ENCODE peak calls at places on chromosomes 7 and 10, in six cellular contexts. L is left lung, Y is body of pancreas, O is GM10248, H is Calu3, T is Panc1. C is an unnamed sample.

GRCh38 chr10:130963786-130964522 is 347.6 kb downstream of the TCERG1L start:
- DNase-seq in L (no peak), Y (no peak), O (no peak), H (no peak), T (no peak), C (no peak)

GRCh38 chr7:74656421-74656910 is 1.1 kb upstream of the GTF2I start:
- DNase-seq in L (peak; percentile 73), Y (peak; percentile 70), O (no peak), H (peak; percentile 45), T (no peak), C (peak; percentile 40)

GRCh38 chr10:75475470-75476182 is 44.2 kb downstream of the LRMDA start:
- DNase-seq in L (no peak), Y (no peak), O (no peak), H (no peak), T (no peak), C (no peak)

GRCh38 chr7:128164061-128164954 is 76.8 kb upstream of the LEP start:
- DNase-seq in L (peak; percentile 63), Y (peak; percentile 17), O (no peak), H (peak; percentile 77), T (no peak), C (no peak)

GRCh38 chr7:155291045-155291530 is 6.6 kb upstream of the INSIG1 start:
- DNase-seq in L (peak; percentile 86), Y (peak; percentile 29), O (no peak), H (peak; percentile 77), T (no peak), C (no peak)

GRCh38 chr10:11636761-11637166 is 25.3 kb upstream of the USP6NL start:
- DNase-seq in L (no peak), Y (no peak), O (no peak), H (no peak), T (no peak), C (no peak)

GRCh38 chr7:94338921-94339371 is 55.7 kb upstream of the COL1A2 start:
- DNase-seq in L (no peak), Y (no peak), O (no peak), H (no peak), T (no peak), C (no peak)

GRCh38 chr7:119413314-119413805 is 859.6 kb upstream of the KCND2 start:
- DNase-seq in L (no peak), Y (no peak), O (no peak), H (no peak), T (no peak), C (no peak)

GRCh38 chr7:131329176-131329570 is 1.5 kb downstream of the MKLN1 start:
- DNase-seq in L (no peak), Y (peak; percentile 15), O (no peak), H (no peak), T (no peak), C (no peak)

GRCh38 chr10:78321500-78321899 is 287.8 kb downstream of the RPS24 start:
- DNase-seq in L (no peak), Y (no peak), O (no peak), H (no peak), T (no peak), C (no peak)

GRCh38 chr10:130357951-130358350 is 221.8 kb downstream of the GLRX3 start:
- DNase-seq in L (no peak), Y (no peak), O (no peak), H (no peak), T (no peak), C (no peak)

GRCh38 chr7:157446322-157446721 is 109.5 kb downstream of the DNAJB6 start:
- DNase-seq in L (no peak), Y (no peak), O (no peak), H (no peak), T (no peak), C (no peak)

GRCh38 chr7:24135003-24135817 is 148.8 kb upstream of the NPY start:
- DNase-seq in L (no peak), Y (no peak), O (peak; percentile 39), H (no peak), T (no peak), C (no peak)

GRCh38 chr7:155935726-155936125 is 123.5 kb upstream of the SHH start:
- DNase-seq in L (no peak), Y (no peak), O (no peak), H (no peak), T (no peak), C (no peak)

GRCh38 chr10:60976687-60977086 is 32.7 kb upstream of the RHOBTB1 start:
- DNase-seq in L (no peak), Y (no peak), O (no peak), H (no peak), T (no peak), C (no peak)

GRCh38 chr10:62467509-62467908 is 93.3 kb downstream of the ZNF365 start:
- DNase-seq in L (no peak), Y (no peak), O (no peak), H (no peak), T (no peak), C (no peak)

GRCh38 chr7:47326808-47327207 is 255.1 kb downstream of the TNS3 start:
- DNase-seq in L (no peak), Y (no peak), O (no peak), H (no peak), T (no peak), C (no peak)

GRCh38 chr7:152761116-152761748 is 1.7 kb downstream of the ACTR3B start:
- DNase-seq in L (no peak), Y (no peak), O (peak; percentile 22), H (no peak), T (no peak), C (peak; percentile 16)

GRCh38 chr7:73978681-73979563 is 49.1 kb upstream of the ELN start:
- DNase-seq in L (peak; percentile 69), Y (peak; percentile 91), O (peak; percentile 75), H (peak; percentile 83), T (peak; percentile 2), C (peak; percentile 26)

GRCh38 chr10:112585960-112586359 is 138.9 kb downstream of the VTI1A start:
- DNase-seq in L (no peak), Y (no peak), O (no peak), H (no peak), T (no peak), C (no peak)

GRCh38 chr10:11301571-11302111 is 284.0 kb downstream of the CELF2 start:
- DNase-seq in L (no peak), Y (no peak), O (no peak), H (no peak), T (no peak), C (no peak)

GRCh38 chr7:75971961-75972763 is 22.2 kb downstream of the TMEM120A start:
- DNase-seq in L (no peak), Y (no peak), O (no peak), H (no peak), T (no peak), C (no peak)

GRCh38 chr10:5888843-5889623 is 660 bp downstream of the ANKRD16 start:
- DNase-seq in L (peak; percentile 42), Y (peak; percentile 51), O (peak; percentile 57), H (peak; percentile 54), T (no peak), C (peak; percentile 70)
- TF ChIP-seq CTCF in L (no peak), Y (no peak), O (peak; percentile 31), H (no peak), T (no peak), C (no peak)

DNA sequence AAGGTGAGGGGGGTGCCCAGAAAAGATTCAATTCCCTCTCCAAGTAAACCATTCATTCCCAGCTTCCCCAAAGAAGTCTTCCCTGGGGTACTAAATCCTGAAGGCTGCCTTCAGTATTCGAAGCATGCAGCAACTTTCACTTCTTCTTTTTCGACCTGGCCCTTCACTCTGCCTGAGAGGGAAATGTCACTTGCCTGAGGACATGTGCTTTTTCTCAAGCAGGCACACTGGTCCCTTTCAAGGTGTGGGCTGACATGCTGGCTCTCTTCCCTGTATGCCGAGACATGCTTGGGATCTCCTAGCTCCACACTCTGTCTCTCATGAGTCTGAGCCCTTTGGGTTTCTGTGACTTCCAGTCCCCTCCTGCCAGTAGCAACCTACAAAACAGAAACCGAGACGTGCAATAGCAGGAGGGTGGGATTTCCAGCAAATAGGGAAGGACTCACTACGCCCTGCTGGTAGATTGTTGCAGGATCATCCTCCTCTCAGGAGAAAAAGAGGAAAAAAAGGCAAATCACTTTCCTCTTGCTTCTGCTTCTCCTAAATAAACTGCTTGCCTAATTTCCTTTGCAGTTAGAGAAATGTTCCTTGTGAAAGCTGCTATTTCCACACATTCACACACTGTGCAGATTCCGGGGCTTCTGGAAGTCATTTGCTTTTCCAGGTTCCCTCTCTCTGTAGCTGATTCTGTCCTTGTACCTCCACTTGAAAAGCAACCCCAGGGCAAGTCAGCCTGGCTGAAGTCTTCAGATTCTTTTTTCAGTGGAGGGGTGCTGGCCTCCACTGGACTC is 33.4 kb downstream of the FIGNL1 start:
- DNase-seq in L (no peak), Y (no peak), O (peak; percentile 66), H (no peak), T (no peak), C (peak; percentile 61)
- TF ChIP-seq CTCF in L (no peak), Y (no peak), O (no peak), H (no peak), T (no peak), C (no peak)

GRCh38 chr10:83915801-83916200 is 223.5 kb upstream of the GHITM start:
- DNase-seq in L (no peak), Y (no peak), O (no peak), H (no peak), T (no peak), C (no peak)

GRCh38 chr10:83919187-83919586 is 220.1 kb upstream of the GHITM start:
- DNase-seq in L (no peak), Y (no peak), O (no peak), H (no peak), T (no peak), C (no peak)

GRCh38 chr10:83922246-83922860 is 217.0 kb upstream of the GHITM start:
- DNase-seq in L (no peak), Y (no peak), O (no peak), H (no peak), T (no peak), C (no peak)

DNA sequence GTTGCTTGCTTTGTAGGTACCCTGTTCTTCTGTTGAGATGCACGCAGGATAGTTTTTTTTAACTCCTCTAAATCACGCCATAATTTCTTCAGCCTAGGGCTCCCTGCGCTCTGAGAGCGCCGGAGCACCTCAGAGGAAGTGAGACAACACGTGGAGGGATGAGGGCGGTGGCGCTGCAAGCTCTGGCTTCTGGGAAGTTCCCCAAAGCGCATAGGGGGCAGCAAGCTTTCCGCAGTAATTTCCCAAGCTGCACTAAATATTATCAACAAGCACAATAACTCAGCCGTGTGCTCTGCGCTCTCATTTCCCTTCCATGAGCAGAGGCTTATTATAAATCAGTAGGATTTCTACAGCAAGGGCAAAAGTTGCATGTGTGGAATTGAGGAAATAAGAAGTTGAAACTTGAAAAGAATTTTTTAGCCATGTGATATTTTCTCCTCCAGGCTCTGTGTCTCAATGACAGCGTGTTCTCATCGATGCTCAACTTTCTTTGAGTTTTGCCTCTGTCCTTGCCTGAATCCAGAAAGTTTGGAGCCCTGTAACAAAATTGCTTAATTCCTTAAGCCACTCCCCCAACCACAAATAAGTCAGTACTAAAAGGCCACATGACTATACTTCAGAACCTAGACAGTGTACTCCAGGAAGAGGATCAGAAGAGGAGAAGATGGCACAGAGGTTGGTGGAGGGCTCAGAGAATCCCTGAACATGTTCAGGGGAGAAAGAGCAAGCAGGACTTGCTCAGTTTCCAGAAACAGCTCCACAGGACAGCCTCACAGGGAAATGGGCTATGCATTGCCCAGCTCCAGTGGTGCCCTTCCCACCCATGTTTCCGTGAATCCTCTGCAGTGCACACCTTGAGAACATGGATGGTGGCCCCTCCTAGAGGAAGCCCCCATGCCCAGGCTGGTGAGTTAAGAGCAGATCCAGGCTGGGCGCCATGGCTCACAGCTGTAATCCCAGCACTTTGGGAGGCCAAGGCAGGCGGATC is 221.5 kb upstream of the GHITM start:
- DNase-seq in L (no peak), Y (no peak), O (peak; percentile 41), H (no peak), T (no peak), C (peak; percentile 16)
- TF ChIP-seq CTCF in L (no peak), Y (peak; percentile 14), O (peak; percentile 26), H (no peak), T (peak; percentile 65), C (peak; percentile 53)

GRCh38 chr7:80027616-80028173 is 106.9 kb upstream of the GNAI1 start:
- DNase-seq in L (no peak), Y (no peak), O (no peak), H (no peak), T (no peak), C (no peak)

GRCh38 chr7:80028717-80029116 is 105.9 kb upstream of the GNAI1 start:
- DNase-seq in L (no peak), Y (no peak), O (no peak), H (no peak), T (no peak), C (no peak)
- TF ChIP-seq CTCF in L (no peak), Y (no peak), O (no peak), H (no peak), T (no peak), C (no peak)

C was measured in GM06990.